ENCODE peak calls at places on chromosome 17, in eight cellular contexts. G, J, Q, T, Y, F, U and X are unnamed samples.
A peak's percentile ranks its signal among the peaks of the same experiment; 100 is the strongest.

GRCh38 chr17:49723423-49723822 is 15.7 kb upstream of the SLC35B1 start:
- DNase-seq in G (no peak), J (no peak), Q (no peak), T (no peak), Y (no peak), F (peak; percentile 70), U (no peak), X (no peak)

GRCh38 chr17:65359016-65359415 is 202.4 kb downstream of the AXIN2 start:
- DNase-seq in G (peak; percentile 81), J (no peak), Q (peak; percentile 66), T (peak; percentile 77), Y (peak; percentile 66), F (no peak), U (no peak), X (no peak)

GRCh38 chr17:2094891-2095535 is 40.1 kb downstream of the HIC1 start:
- DNase-seq in G (peak; percentile 60), J (no peak), Q (no peak), T (peak; percentile 78), Y (peak; percentile 54), F (no peak), U (no peak), X (no peak)

GRCh38 chr17:34156741-34157589 is 98.1 kb upstream of the CCL2 start:
- DNase-seq in G (no peak), J (no peak), Q (no peak), T (no peak), Y (no peak), F (no peak), U (no peak), X (no peak)

GRCh38 chr17:76027159-76027839 is at the start of gene EVPL:
- DNase-seq in G (no peak), J (no peak), Q (no peak), T (no peak), Y (no peak), F (no peak), U (no peak), X (no peak)

GRCh38 chr17:44794699-44795413 is 35.2 kb downstream of the GJC1 start:
- DNase-seq in G (peak; percentile 58), J (no peak), Q (peak; percentile 46), T (peak; percentile 89), Y (peak; percentile 61), F (peak; percentile 32), U (no peak), X (no peak)

GRCh38 chr17:38556234-38556633 is 49.5 kb downstream of the SRCIN1 start:
- DNase-seq in G (no peak), J (no peak), Q (no peak), T (no peak), Y (no peak), F (no peak), U (no peak), X (no peak)

GRCh38 chr17:21460358-21460757 is 84.2 kb downstream of the KCNJ12 start:
- DNase-seq in G (no peak), J (no peak), Q (no peak), T (no peak), Y (peak; percentile 70), F (no peak), U (no peak), X (no peak)

GRCh38 chr17:77354721-77355455 is 214.1 kb downstream of the SEC14L1 start:
- DNase-seq in G (peak; percentile 89), J (no peak), Q (peak; percentile 81), T (peak; percentile 99), Y (peak; percentile 87), F (peak; percentile 68), U (no peak), X (no peak)

GRCh38 chr17:16150251-16150859 is 65.0 kb downstream of the NCOR1 start:
- DNase-seq in G (no peak), J (no peak), Q (no peak), T (peak; percentile 16), Y (peak; percentile 22), F (no peak), U (no peak), X (no peak)

GRCh38 chr17:66570353-66571195 is 264.3 kb upstream of the CACNG5 start:
- DNase-seq in G (no peak), J (no peak), Q (no peak), T (no peak), Y (no peak), F (no peak), U (no peak), X (no peak)

GRCh38 chr17:4444782-4445473 is 11.2 kb downstream of the SPNS3 start:
- DNase-seq in G (no peak), J (no peak), Q (no peak), T (no peak), Y (no peak), F (no peak), U (no peak), X (no peak)

GRCh38 chr17:81543756-81544155 is 8.4 kb downstream of the FAAP100 start:
- DNase-seq in G (no peak), J (no peak), Q (no peak), T (no peak), Y (no peak), F (no peak), U (no peak), X (no peak)

GRCh38 chr17:58575511-58575910 is 61.1 kb upstream of the MTMR4 start:
- DNase-seq in G (peak; percentile 31), J (no peak), Q (no peak), T (peak; percentile 55), Y (peak; percentile 43), F (no peak), U (no peak), X (no peak)

GRCh38 chr17:49554694-49555494 is 20.8 kb upstream of the NXPH3 start:
- DNase-seq in G (no peak), J (no peak), Q (no peak), T (no peak), Y (peak; percentile 11), F (peak; percentile 74), U (no peak), X (no peak)

GRCh38 chr17:42188749-42189650 is 3.7 kb upstream of the HCRT start:
- DNase-seq in G (no peak), J (no peak), Q (no peak), T (peak; percentile 12), Y (no peak), F (no peak), U (no peak), X (no peak)

GRCh38 chr17:82064433-82065192 is 991 bp downstream of the DUS1L start:
- DNase-seq in G (no peak), J (no peak), Q (no peak), T (no peak), Y (peak; percentile 52), F (no peak), U (no peak), X (no peak)

GRCh38 chr17:37742114-37742761 is 2.6 kb downstream of the HNF1B start:
- DNase-seq in G (no peak), J (no peak), Q (no peak), T (no peak), Y (peak; percentile 34), F (no peak), U (no peak), X (no peak)

GRCh38 chr17:50148226-50149098 is 2.0 kb downstream of the PPP1R9B start:
- DNase-seq in G (peak; percentile 52), J (peak; percentile 52), Q (no peak), T (peak; percentile 31), Y (peak; percentile 76), F (no peak), U (peak; percentile 29), X (no peak)

GRCh38 chr17:73211745-73212144 is 18.9 kb downstream of the COG1 start:
- DNase-seq in G (no peak), J (no peak), Q (no peak), T (no peak), Y (no peak), F (no peak), U (no peak), X (no peak)

GRCh38 chr17:17228521-17229279 is 8.3 kb downstream of the FLCN start:
- DNase-seq in G (no peak), J (no peak), Q (no peak), T (no peak), Y (no peak), F (no peak), U (no peak), X (no peak)

GRCh38 chr17:59800530-59800942 is 92.2 kb downstream of the TUBD1 start:
- DNase-seq in G (no peak), J (no peak), Q (no peak), T (peak; percentile 28), Y (no peak), F (no peak), U (no peak), X (no peak)

GRCh38 chr17:27540300-27541105 is 84.3 kb downstream of the KSR1 start:
- DNase-seq in G (peak; percentile 96), J (peak; percentile 69), Q (peak; percentile 60), T (peak; percentile 99), Y (peak; percentile 93), F (peak; percentile 83), U (peak; percentile 56), X (no peak)

GRCh38 chr17:40696651-40697072 is 6.9 kb downstream of the KRT24 start:
- DNase-seq in G (no peak), J (no peak), Q (no peak), T (peak; percentile 3), Y (no peak), F (no peak), U (no peak), X (no peak)

GRCh38 chr17:15023589-15023988 is 241.5 kb downstream of the PMP22 start:
- DNase-seq in G (no peak), J (no peak), Q (no peak), T (no peak), Y (no peak), F (no peak), U (no peak), X (no peak)

GRCh38 chr17:40648326-40648968 is 829 bp upstream of the SMARCE1 start:
- DNase-seq in G (no peak), J (no peak), Q (no peak), T (peak; percentile 23), Y (peak; percentile 7), F (no peak), U (no peak), X (peak; percentile 71)

GRCh38 chr17:4520881-4521600 is 22.4 kb downstream of the SPNS2 start:
- DNase-seq in G (peak; percentile 42), J (no peak), Q (no peak), T (peak; percentile 48), Y (no peak), F (no peak), U (no peak), X (no peak)

GRCh38 chr17:81094744-81095607 is 60.0 kb downstream of the BAIAP2 start:
- DNase-seq in G (peak; percentile 97), J (peak; percentile 77), Q (peak; percentile 98), T (peak; percentile 100), Y (peak; percentile 98), F (peak; percentile 90), U (peak; percentile 52), X (peak; percentile 74)

GRCh38 chr17:62713096-62713870 is 85.8 kb downstream of the MRC2 start:
- DNase-seq in G (no peak), J (no peak), Q (no peak), T (no peak), Y (no peak), F (no peak), U (no peak), X (no peak)

GRCh38 chr17:40490289-40490853 is 11.1 kb downstream of the TNS4 start:
- DNase-seq in G (peak; percentile 82), J (no peak), Q (no peak), T (peak; percentile 86), Y (peak; percentile 69), F (peak; percentile 81), U (peak; percentile 71), X (no peak)

GRCh38 chr17:75576661-75577060 is 10.9 kb upstream of the MYO15B start:
- DNase-seq in G (no peak), J (no peak), Q (no peak), T (no peak), Y (no peak), F (no peak), U (no peak), X (no peak)

GRCh38 chr17:19327039-19327776 is 35.3 kb downstream of the B9D1 start:
- DNase-seq in G (peak; percentile 77), J (peak; percentile 5), Q (peak; percentile 10), T (peak; percentile 94), Y (peak; percentile 64), F (peak; percentile 36), U (no peak), X (no peak)

GRCh38 chr17:82007495-82008257 is 15.0 kb downstream of the CENPX start:
- DNase-seq in G (no peak), J (no peak), Q (no peak), T (no peak), Y (no peak), F (no peak), U (no peak), X (no peak)

GRCh38 chr17:15348030-15348429 is 6.6 kb upstream of the TEKT3 start:
- DNase-seq in G (peak; percentile 42), J (no peak), Q (no peak), T (peak; percentile 28), Y (no peak), F (no peak), U (no peak), X (no peak)